ENCODE peak calls at places on chromosomes 13 and 19, in six cellular contexts. T is hepatocyte, P is body of pancreas, V is esophagus squamous epithelium, O is natural killer cell, G is endothelial cell of umbilical vein. D is an unnamed sample.

GRCh38 chr19:39187552-39187943 is 9.2 kb upstream of the NCCRP1 start:
- DNase-seq in T (no peak), P (no peak), V (no peak), O (no peak), G (no peak), D (no peak)

GRCh38 chr13:25300861-25301346 is 521 bp upstream of the NUP58 start:
- DNase-seq in T (no peak), P (peak), V (no peak), O (peak), G (no peak), D (no peak)

GRCh38 chr13:86563308-86563707 is 764.1 kb upstream of the SLITRK6 start:
- DNase-seq in T (no peak), P (no peak), V (no peak), O (no peak), G (peak), D (no peak)

GRCh38 chr13:31096624-31097302 is 64.9 kb downstream of the HSPH1 start:
- DNase-seq in T (no peak), P (no peak), V (no peak), O (no peak), G (no peak), D (no peak)

GRCh38 chr19:18456974-18457373 is 19.0 kb upstream of the ISYNA1 start:
- DNase-seq in T (no peak), P (no peak), V (no peak), O (no peak), G (no peak), D (no peak)

GRCh38 chr13:53311561-53311960 is 282.9 kb downstream of the OLFM4 start:
- DNase-seq in T (no peak), P (no peak), V (no peak), O (no peak), G (no peak), D (no peak)

GRCh38 chr13:28819046-28819747 is 942 bp upstream of the MTUS2 start:
- DNase-seq in T (peak), P (no peak), V (no peak), O (no peak), G (peak), D (no peak)

GRCh38 chr13:25422153-25422552 is 50.4 kb downstream of the ATP8A2 start:
- DNase-seq in T (no peak), P (no peak), V (no peak), O (no peak), G (no peak), D (no peak)

GRCh38 chr13:72651196-72651595 is 76.2 kb downstream of the MZT1 start:
- DNase-seq in T (peak), P (no peak), V (no peak), O (no peak), G (no peak), D (no peak)

GRCh38 chr13:113291997-113292862 is 4.8 kb upstream of the LAMP1 start:
- DNase-seq in T (peak), P (peak), V (no peak), O (no peak), G (peak), D (no peak)

GRCh38 chr19:20969898-20970297 is 46.8 kb downstream of the ZNF85 start:
- DNase-seq in T (no peak), P (no peak), V (no peak), O (no peak), G (no peak), D (no peak)

GRCh38 chr13:44710576-44710975 is 134.4 kb upstream of the TSC22D1 start:
- DNase-seq in T (no peak), P (no peak), V (no peak), O (no peak), G (peak), D (no peak)

GRCh38 chr19:8702350-8702749 is 3.8 kb upstream of the ACTL9 start:
- DNase-seq in T (no peak), P (no peak), V (no peak), O (no peak), G (no peak), D (no peak)

GRCh38 chr19:48135411-48135810 is 24.8 kb upstream of the PLA2G4C start:
- DNase-seq in T (peak), P (no peak), V (no peak), O (no peak), G (peak), D (no peak)

GRCh38 chr19:53809518-53810186 is 14.5 kb downstream of the NLRP12 start:
- DNase-seq in T (no peak), P (no peak), V (no peak), O (no peak), G (peak), D (no peak)
- TF ChIP-seq CTCF in T (no peak), P (no peak), V (no peak), O (no peak), G (peak), D (no peak)

GRCh38 chr13:96091164-96091931 is 1.4 kb downstream of the HS6ST3 start:
- DNase-seq in T (peak), P (peak), V (no peak), O (no peak), G (peak), D (peak)
- TF ChIP-seq CTCF in T (no peak), P (no peak), V (no peak), O (no peak), G (no peak), D (no peak)

DNA sequence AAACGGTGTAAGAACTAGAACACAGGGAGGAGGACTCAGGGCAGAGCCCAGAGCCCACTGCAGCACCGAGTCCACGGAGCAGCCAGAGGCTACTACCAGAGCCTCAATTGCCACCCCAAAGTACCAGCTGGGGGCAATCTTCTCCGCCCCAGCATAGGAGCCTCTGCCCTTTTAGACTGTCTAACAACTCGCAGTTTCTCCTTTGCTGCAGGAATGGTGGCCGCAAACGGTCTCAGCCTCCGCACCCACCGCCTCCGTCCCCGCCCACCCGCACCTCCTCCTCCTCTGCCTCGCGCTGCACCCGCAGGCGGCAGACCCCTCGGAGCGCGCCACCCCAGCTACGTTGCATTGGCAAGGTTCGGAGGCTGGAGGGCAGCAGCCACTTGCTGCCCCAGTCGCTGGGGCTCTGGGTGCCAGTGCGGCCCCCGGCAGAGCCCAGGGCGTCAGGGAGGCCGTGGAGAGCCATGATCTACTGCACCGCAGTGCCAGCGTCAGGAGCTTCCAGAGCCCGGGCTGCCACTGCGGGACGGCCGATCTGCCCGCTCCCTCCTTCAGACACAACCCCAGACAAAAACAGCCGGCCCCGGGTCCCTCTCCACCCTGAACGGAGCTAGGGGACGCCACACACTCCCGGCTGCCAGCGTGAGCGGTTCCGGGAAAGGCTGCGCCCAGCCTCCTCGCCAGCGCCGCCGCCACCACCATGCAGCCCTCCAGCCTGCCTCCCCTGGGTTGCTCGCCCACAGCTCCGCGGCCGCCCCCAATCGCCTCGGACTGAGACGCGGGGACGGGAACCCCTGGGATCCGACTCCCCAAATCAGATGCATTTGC is 1.8 kb downstream of the FGF14 start:
- DNase-seq in T (no peak), P (peak), V (no peak), O (no peak), G (no peak), D (no peak)
- TF ChIP-seq CTCF in T (no peak), P (no peak), V (no peak), O (no peak), G (no peak), D (no peak)

GRCh38 chr13:19959141-19959830 is 759 bp downstream of the ZMYM2 start:
- DNase-seq in T (peak), P (peak), V (peak), O (peak), G (peak), D (peak)
- TF ChIP-seq CTCF in T (no peak), P (peak), V (peak), O (no peak), G (no peak), D (no peak)

GRCh38 chr19:13960863-13961784 is 8.8 kb downstream of the DCAF15 start:
- DNase-seq in T (peak), P (no peak), V (no peak), O (no peak), G (no peak), D (no peak)

GRCh38 chr19:13959141-13959961 is 7.0 kb downstream of the DCAF15 start:
- DNase-seq in T (peak), P (no peak), V (no peak), O (no peak), G (no peak), D (no peak)

GRCh38 chr19:13961826-13962737 is 9.8 kb downstream of the DCAF15 start:
- DNase-seq in T (peak), P (no peak), V (no peak), O (no peak), G (no peak), D (no peak)

GRCh38 chr19:13958043-13958442 is 5.7 kb downstream of the DCAF15 start:
- DNase-seq in T (no peak), P (no peak), V (no peak), O (no peak), G (no peak), D (no peak)

GRCh38 chr19:13959962-13960862 is 7.9 kb downstream of the DCAF15 start:
- DNase-seq in T (peak), P (no peak), V (no peak), O (no peak), G (no peak), D (no peak)
- TF ChIP-seq CTCF in T (peak), P (peak), V (no peak), O (peak), G (peak), D (peak)

GRCh38 chr19:6825076-6825774 is 52.7 kb downstream of the VAV1 start:
- DNase-seq in T (no peak), P (no peak), V (no peak), O (no peak), G (no peak), D (no peak)

GRCh38 chr19:6820237-6820636 is 47.7 kb downstream of the VAV1 start:
- DNase-seq in T (no peak), P (no peak), V (no peak), O (no peak), G (no peak), D (no peak)

GRCh38 chr19:6819323-6819722 is 46.8 kb downstream of the VAV1 start:
- DNase-seq in T (no peak), P (no peak), V (no peak), O (no peak), G (no peak), D (no peak)

GRCh38 chr19:6821639-6822310 is 49.3 kb downstream of the VAV1 start:
- DNase-seq in T (no peak), P (no peak), V (no peak), O (no peak), G (no peak), D (no peak)

DNA sequence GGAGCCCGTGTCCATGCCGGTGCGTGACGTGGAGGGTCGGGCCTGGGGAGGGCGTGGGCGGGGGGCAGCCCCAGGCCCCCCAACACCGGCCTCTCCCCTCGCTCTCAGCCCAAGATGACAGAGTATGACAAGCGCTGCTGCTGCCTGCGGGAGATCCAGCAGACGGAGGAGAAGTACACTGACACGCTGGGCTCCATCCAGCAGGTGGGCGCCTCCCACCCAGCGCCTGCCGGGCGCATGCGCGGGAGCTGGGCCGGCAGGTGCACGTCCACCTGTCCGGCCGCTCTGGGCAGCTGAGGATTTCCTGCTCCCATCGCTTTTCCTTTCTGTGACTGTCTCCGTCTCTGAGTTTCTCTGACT is 49.8 kb downstream of the VAV1 start:
- DNase-seq in T (no peak), P (no peak), V (no peak), O (no peak), G (no peak), D (no peak)
- TF ChIP-seq CTCF in T (no peak), P (no peak), V (no peak), O (no peak), G (no peak), D (no peak)

DNA sequence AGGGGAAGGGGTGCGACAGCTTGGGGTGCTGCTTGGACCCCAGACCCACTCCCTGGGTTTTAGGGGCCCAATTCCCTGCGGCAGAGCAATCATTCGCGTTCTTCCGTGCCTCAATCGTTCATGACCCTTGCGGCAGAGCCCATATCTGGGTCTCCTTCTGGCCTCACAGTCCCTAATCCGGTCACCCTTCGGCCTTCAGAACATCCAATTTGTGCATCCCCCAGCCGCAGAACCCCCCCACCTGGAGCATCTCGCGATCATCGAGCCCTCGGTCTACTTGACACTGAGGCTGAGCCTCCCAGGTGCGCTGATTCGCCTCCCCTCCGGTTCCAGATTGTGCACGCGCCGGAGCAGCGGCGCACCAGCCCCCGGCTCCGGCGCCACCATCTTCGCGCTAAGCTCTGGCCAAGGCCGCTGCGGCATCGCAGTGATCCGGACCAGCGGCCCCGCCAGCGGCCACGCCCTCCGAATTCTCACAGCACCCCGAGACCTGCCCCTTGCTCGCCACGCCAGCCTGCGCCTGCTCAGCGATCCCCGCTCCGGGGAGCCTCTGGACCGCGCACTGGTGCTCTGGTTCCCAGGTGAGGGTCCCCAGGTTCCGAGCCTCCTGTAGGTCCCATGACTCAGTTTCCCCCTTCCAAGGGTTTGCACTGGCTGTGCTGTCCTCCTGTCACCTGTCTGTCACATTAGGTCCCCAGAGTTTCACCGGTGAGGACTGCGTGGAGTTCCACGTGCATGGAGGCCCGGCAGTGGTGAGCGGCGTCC is 504 bp downstream of the GTPBP3 start:
- DNase-seq in T (no peak), P (no peak), V (no peak), O (no peak), G (no peak), D (no peak)
- TF ChIP-seq CTCF in T (no peak), P (no peak), V (no peak), O (no peak), G (no peak), D (no peak)

GRCh38 chr19:40810160-40810559 is 11.2 kb downstream of the EGLN2 start:
- DNase-seq in T (no peak), P (no peak), V (no peak), O (no peak), G (no peak), D (no peak)

GRCh38 chr19:40808497-40808896 is 9.5 kb downstream of the EGLN2 start:
- DNase-seq in T (no peak), P (no peak), V (no peak), O (no peak), G (no peak), D (no peak)

GRCh38 chr19:40813182-40813581 is 14.2 kb downstream of the EGLN2 start:
- DNase-seq in T (no peak), P (no peak), V (no peak), O (no peak), G (no peak), D (peak)

GRCh38 chr19:40809358-40810086 is 10.5 kb downstream of the EGLN2 start:
- DNase-seq in T (no peak), P (no peak), V (no peak), O (no peak), G (no peak), D (peak)

DNA sequence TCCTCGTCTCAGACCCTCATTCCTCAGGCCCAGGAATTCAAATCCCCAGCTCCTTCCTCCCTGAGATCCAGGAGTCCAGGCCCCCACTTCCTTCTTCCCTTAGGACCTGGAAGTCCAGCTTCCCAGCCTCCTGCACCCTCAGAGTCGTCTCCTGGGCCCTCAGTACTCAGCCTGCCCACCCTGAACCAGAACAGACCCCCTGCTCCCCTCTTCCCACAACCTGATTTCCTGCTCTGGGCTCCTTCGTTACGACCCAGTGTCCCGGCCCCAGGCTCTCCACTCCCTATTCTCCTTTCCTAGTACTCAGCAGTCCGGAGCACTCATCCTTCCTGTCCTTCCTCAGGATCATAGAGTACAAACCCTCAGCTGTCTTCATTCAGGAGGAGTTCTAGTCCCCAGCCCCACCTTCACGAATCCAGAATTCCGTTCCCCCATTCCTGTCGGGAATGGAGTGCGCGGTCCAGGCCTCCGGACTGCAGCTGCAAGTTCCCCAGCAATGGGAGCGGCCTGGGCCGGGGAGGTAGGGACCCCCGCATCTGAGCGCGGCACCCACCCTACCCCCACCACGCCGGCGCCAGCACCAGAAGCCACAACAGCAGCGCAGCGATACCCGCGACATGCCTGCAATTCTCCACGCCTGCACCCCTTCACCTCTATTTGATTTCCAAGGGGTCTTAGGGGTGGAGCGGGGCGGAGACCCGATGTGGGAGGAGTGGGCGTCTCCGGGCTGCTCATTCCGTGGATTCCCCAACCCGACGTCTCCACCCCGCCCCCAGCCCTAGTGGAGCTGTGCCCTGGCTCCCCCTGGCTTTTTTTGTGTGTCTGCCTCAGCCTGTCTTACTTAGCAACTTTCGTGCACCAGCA is 12.7 kb downstream of the EGLN2 start:
- DNase-seq in T (peak), P (no peak), V (no peak), O (no peak), G (no peak), D (peak)
- TF ChIP-seq CTCF in T (peak), P (no peak), V (peak), O (no peak), G (no peak), D (no peak)

D was measured in CD14-positive monocyte.